ENCODE peak calls at places on chromosome 16, in five cellular contexts. O, F, X, M and P are unnamed samples.

GRCh38 chr16:52805559-52806168 is 247.0 kb downstream of the CHD9NB start:
- DNase-seq in O (no peak), X (no peak), M (no peak), F (no peak), P (no peak)

GRCh38 chr16:68475071-68475470 is 26.8 kb upstream of the SMPD3 start:
- DNase-seq in F (no peak), X (no peak), M (no peak), O (no peak), P (no peak)

GRCh38 chr16:1906846-1907165 is 11.4 kb downstream of the HS3ST6 start:
- DNase-seq in O (no peak), X (no peak), F (no peak), M (no peak), P (no peak)

GRCh38 chr16:9092282-9092962 is 978 bp downstream of the HAPSTR1 start:
- DNase-seq in F (peak), M (peak), O (peak), X (peak), P (peak)

GRCh38 chr16:47463771-47464624 is 2.9 kb downstream of the PHKB start:
- DNase-seq in F (no peak), X (no peak), M (no peak), O (no peak), P (no peak)

GRCh38 chr16:2692251-2692947 is 10.1 kb downstream of the KCTD5 start:
- DNase-seq in F (no peak), X (no peak), O (no peak), M (no peak), P (no peak)

GRCh38 chr16:70632273-70632672 is 14.1 kb upstream of the IL34 start:
- DNase-seq in M (no peak), X (no peak), O (no peak), F (no peak), P (no peak)

GRCh38 chr16:65071371-65072311 is 50.2 kb downstream of the CDH11 start:
- DNase-seq in X (no peak), O (no peak), M (no peak), F (no peak), P (no peak)

GRCh38 chr16:20901441-20902112 is 1.0 kb downstream of the LYRM1 start:
- DNase-seq in F (peak), M (peak), X (peak), O (no peak), P (no peak)

GRCh38 chr16:84045818-84046470 is 3.3 kb upstream of the SLC38A8 start:
- DNase-seq in X (no peak), O (no peak), M (no peak), F (no peak), P (no peak)

GRCh38 chr16:46808997-46809396 is 22.0 kb downstream of the C16orf87 start:
- DNase-seq in O (no peak), X (no peak), M (no peak), F (no peak), P (no peak)